ENCODE peak calls at places on chromosome 16, in eight cellular contexts. P is stimulated activated CD8-positive, alpha-beta memory T cell treated with anti-CD3 and anti-CD28 coated beads, Interleukin-15, amount 100 ng/mL, for 1 hour; J is astrocyte of the cerebellum; D is activated naive CD4-positive, alpha-beta T cell treated with anti-CD3 and anti-CD28 coated beads, Interleukin-2, amount 10 ng/mL, durations not matched to agents 7 days and 5 days; Z is SW480; T is non-pigmented ciliary epithelial cell; K is stimulated activated naive CD8-positive, alpha-beta T cell treated with anti-CD3 and anti-CD28 coated beads, Interleukin-15, amount 100 ng/mL, for 72 hours; F is activated T-helper 9 cell treated with anti-CD3 and anti-CD28 coated beads, Interleukin-2, amount 50 U/mL, for 16 hours. V is an unnamed sample.

GRCh38 chr16:71758293-71758760 is 33.8 kb upstream of the PHLPP2 start:
- DNase-seq in P (no peak), J (no peak), D (no peak), Z (no peak), T (no peak), K (no peak), F (no peak), V (no peak)

GRCh38 chr16:64914-65255 is 7.5 kb downstream of the RHBDF1 start:
- DNase-seq in P (no peak), J (no peak), D (no peak), Z (no peak), T (no peak), K (no peak), F (no peak), V (no peak)

GRCh38 chr16:12096828-12097522 is 120.4 kb downstream of the SNX29 start:
- DNase-seq in P (no peak), J (no peak), D (no peak), Z (no peak), T (no peak), K (no peak), F (no peak), V (no peak)

GRCh38 chr16:67648088-67648763 is 3.3 kb downstream of the CARMIL2 start:
- DNase-seq in P (no peak), J (no peak), D (no peak), Z (no peak), T (no peak), K (no peak), F (no peak), V (no peak)

GRCh38 chr16:77833906-77834599 is 45.7 kb downstream of the VAT1L start:
- DNase-seq in P (no peak), J (peak), D (no peak), Z (peak), T (peak), K (no peak), F (no peak), V (no peak)

GRCh38 chr16:28009586-28010373 is 53.7 kb downstream of the GSG1L start:
- DNase-seq in P (no peak), J (no peak), D (no peak), Z (no peak), T (no peak), K (no peak), F (no peak), V (no peak)

GRCh38 chr16:28865722-28866453 is 2.2 kb downstream of the SH2B1 start:
- DNase-seq in P (no peak), J (no peak), D (no peak), Z (no peak), T (no peak), K (no peak), F (no peak), V (no peak)

GRCh38 chr16:48101069-48101674 is 54.6 kb downstream of the ABCC12 start:
- DNase-seq in P (no peak), J (peak), D (no peak), Z (no peak), T (no peak), K (no peak), F (peak), V (no peak)

GRCh38 chr16:58615280-58615679 is 14.3 kb downstream of the CNOT1 start:
- DNase-seq in P (no peak), J (no peak), D (no peak), Z (no peak), T (no peak), K (no peak), F (no peak), V (no peak)

GRCh38 chr16:67397812-67398545 is 4.7 kb upstream of the TPPP3 start:
- DNase-seq in P (no peak), J (no peak), D (no peak), Z (no peak), T (no peak), K (no peak), F (no peak), V (no peak)

GRCh38 chr16:1082952-1083675 is 10.6 kb downstream of the SSTR5 start:
- DNase-seq in P (no peak), J (no peak), D (no peak), Z (peak), T (no peak), K (no peak), F (no peak), V (no peak)

GRCh38 chr16:89216315-89217137 is 977 bp upstream of the ZNF778 start:
- DNase-seq in P (peak), J (peak), D (peak), Z (peak), T (peak), K (peak), F (peak), V (peak)

GRCh38 chr16:16133943-16134604 is 89.2 kb downstream of the ABCC6 start:
- DNase-seq in P (no peak), J (no peak), D (no peak), Z (no peak), T (no peak), K (no peak), F (no peak), V (no peak)

GRCh38 chr16:66717112-66717675 is 20.7 kb upstream of the CMTM4 start:
- DNase-seq in P (no peak), J (peak), D (peak), Z (no peak), T (no peak), K (no peak), F (no peak), V (no peak)